ENCODE peak calls at places on chromosomes 16 and 17, in four cellular contexts. One of them, this sample, is unnamed.

GRCh38 chr17:55710410-55710809 is 12.3 kb downstream of the TMEM100 start:
- DNase-seq in mesendoderm: no peak
- DNase-seq in IMR-90: no peak
- DNase-seq in H1: no peak
- DNase-seq in this sample: no peak

GRCh38 chr17:76102944-76103273 is 678 bp downstream of the EXOC7 start:
- DNase-seq in H1: no peak
- DNase-seq in mesendoderm: no peak
- DNase-seq in IMR-90: no peak
- DNase-seq in this sample: no peak

GRCh38 chr16:89620406-89620841 is 7.0 kb downstream of the DPEP1 start:
- DNase-seq in mesendoderm: no peak
- DNase-seq in IMR-90: no peak
- DNase-seq in H1: no peak
- DNase-seq in this sample: no peak

GRCh38 chr17:4648741-4649140 is 7.3 kb upstream of the ALOX15 start:
- DNase-seq in IMR-90: no peak
- DNase-seq in mesendoderm: no peak
- DNase-seq in H1: no peak
- DNase-seq in this sample: no peak

GRCh38 chr16:87369796-87370719 is 13.5 kb downstream of the FBXO31 start:
- DNase-seq in mesendoderm: no peak
- DNase-seq in IMR-90: no peak
- DNase-seq in H1: no peak
- DNase-seq in this sample: no peak

GRCh38 chr16:89052824-89053724 is 40.6 kb upstream of the ACSF3 start:
- DNase-seq in IMR-90: peak
- DNase-seq in mesendoderm: no peak
- DNase-seq in H1: no peak
- DNase-seq in this sample: no peak

GRCh38 chr16:28136751-28137434 is 73.4 kb upstream of the GSG1L start:
- DNase-seq in IMR-90: no peak
- DNase-seq in mesendoderm: peak
- DNase-seq in H1: no peak
- DNase-seq in this sample: no peak

GRCh38 chr17:36723459-36723858 is 122.1 kb downstream of the MRM1 start:
- DNase-seq in IMR-90: no peak
- DNase-seq in H1: no peak
- DNase-seq in mesendoderm: no peak
- DNase-seq in this sample: no peak

GRCh38 chr16:28258571-28258970 is 33.8 kb upstream of the SBK1 start:
- DNase-seq in mesendoderm: no peak
- DNase-seq in IMR-90: peak
- DNase-seq in H1: no peak
- DNase-seq in this sample: no peak

GRCh38 chr17:65677932-65678331 is 116.5 kb upstream of the AXIN2 start:
- DNase-seq in H1: no peak
- DNase-seq in IMR-90: peak
- DNase-seq in mesendoderm: no peak
- DNase-seq in this sample: no peak

GRCh38 chr17:29393451-29393850 is 3.3 kb downstream of the TAOK1 start:
- DNase-seq in mesendoderm: no peak
- DNase-seq in H1: no peak
- DNase-seq in IMR-90: peak
- DNase-seq in this sample: no peak

GRCh38 chr16:64459821-64460220 is 662.0 kb downstream of the CDH11 start:
- DNase-seq in H1: no peak
- DNase-seq in mesendoderm: no peak
- DNase-seq in IMR-90: peak
- DNase-seq in this sample: no peak

GRCh38 chr16:24800586-24800985 is 45.2 kb upstream of the SLC5A11 start:
- DNase-seq in H1: no peak
- DNase-seq in mesendoderm: peak
- DNase-seq in IMR-90: peak
- DNase-seq in this sample: no peak

GRCh38 chr17:74430706-74431567 is 951 bp upstream of the GPRC5C start:
- DNase-seq in IMR-90: peak
- DNase-seq in mesendoderm: peak
- DNase-seq in H1: no peak
- DNase-seq in this sample: peak

GRCh38 chr17:40598928-40599627 is 33.8 kb upstream of the CCR7 start:
- DNase-seq in H1: no peak
- DNase-seq in IMR-90: peak
- DNase-seq in mesendoderm: no peak
- DNase-seq in this sample: no peak

GRCh38 chr17:63578027-63578768 is 22.5 kb upstream of the TACO1 start:
- DNase-seq in IMR-90: no peak
- DNase-seq in mesendoderm: no peak
- DNase-seq in H1: no peak
- DNase-seq in this sample: no peak

GRCh38 chr17:58193641-58194259 is 1.2 kb downstream of the EPX start:
- DNase-seq in mesendoderm: no peak
- DNase-seq in IMR-90: no peak
- DNase-seq in H1: no peak
- DNase-seq in this sample: peak

GRCh38 chr16:4938683-4939030 is 1.7 kb upstream of the PPL start:
- DNase-seq in H1: no peak
- DNase-seq in mesendoderm: no peak
- DNase-seq in IMR-90: peak
- DNase-seq in this sample: no peak

GRCh38 chr17:78000351-78000750 is 41.8 kb downstream of the TNRC6C start:
- DNase-seq in mesendoderm: no peak
- DNase-seq in IMR-90: peak
- DNase-seq in H1: no peak
- DNase-seq in this sample: no peak

DNA sequence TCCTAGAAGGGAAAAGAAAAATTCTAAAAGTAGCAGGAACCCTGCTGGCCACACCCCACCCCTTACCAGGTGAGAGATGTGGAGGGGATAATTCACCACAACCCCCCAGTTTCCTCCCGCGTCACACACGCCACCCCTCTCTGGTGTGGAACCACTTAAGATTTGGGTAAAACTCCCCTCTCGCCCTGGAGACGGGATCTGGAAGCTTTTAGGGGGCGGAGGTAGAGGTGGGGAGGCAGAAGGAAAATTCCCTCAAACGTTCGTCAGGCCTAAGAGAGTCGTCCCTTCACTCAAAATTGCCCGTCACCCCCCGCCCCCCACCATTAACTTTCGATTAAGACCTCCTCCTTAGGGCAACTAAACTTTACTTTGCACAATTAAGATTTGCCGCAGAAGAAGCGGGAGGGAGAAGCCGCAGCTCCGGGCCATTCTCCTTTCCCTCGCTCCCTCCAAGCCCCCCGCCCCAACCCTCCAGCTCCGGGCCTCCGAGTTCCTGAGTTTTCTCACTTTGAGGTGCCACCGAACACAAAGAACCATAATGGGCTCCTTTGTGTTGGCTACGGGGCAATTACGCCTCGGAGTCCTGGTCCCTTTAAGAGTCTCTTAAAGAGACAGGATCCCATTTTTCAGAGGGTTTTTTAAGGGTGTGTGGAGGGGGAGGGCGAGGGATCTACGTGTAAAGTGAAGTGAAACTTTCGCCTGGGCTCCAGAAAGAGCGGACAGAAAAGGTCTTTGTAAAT is 1.0 kb upstream of the FZD2 start:
- DNase-seq in H1: peak
- DNase-seq in mesendoderm: peak
- DNase-seq in IMR-90: peak
- DNase-seq in this sample: peak
- H4K5ac ChIP-seq in H1: peak
- H4K5ac ChIP-seq in mesendoderm: no peak
- H4K5ac ChIP-seq in IMR-90: peak
- H4K5ac ChIP-seq in this sample: no peak

GRCh38 chr17:1557355-1558095 is 5.1 kb downstream of the PITPNA start:
- DNase-seq in H1: no peak
- DNase-seq in mesendoderm: no peak
- DNase-seq in IMR-90: peak
- DNase-seq in this sample: no peak
- H4K5ac ChIP-seq in H1: no peak
- H4K5ac ChIP-seq in mesendoderm: no peak
- H4K5ac ChIP-seq in IMR-90: no peak
- H4K5ac ChIP-seq in this sample: no peak

GRCh38 chr16:84356176-84356575 is 12.2 kb upstream of the ATP2C2 start:
- DNase-seq in IMR-90: no peak
- DNase-seq in mesendoderm: no peak
- DNase-seq in H1: no peak
- DNase-seq in this sample: no peak

GRCh38 chr16:84356591-84357116 is 11.7 kb upstream of the ATP2C2 start:
- DNase-seq in H1: no peak
- DNase-seq in mesendoderm: no peak
- DNase-seq in IMR-90: no peak
- DNase-seq in this sample: no peak

GRCh38 chr16:84355149-84355548 is 13.2 kb upstream of the ATP2C2 start:
- DNase-seq in H1: no peak
- DNase-seq in mesendoderm: no peak
- DNase-seq in IMR-90: no peak
- DNase-seq in this sample: no peak

GRCh38 chr16:84358601-84359295 is 9.6 kb upstream of the ATP2C2 start:
- DNase-seq in H1: no peak
- DNase-seq in mesendoderm: no peak
- DNase-seq in IMR-90: no peak
- DNase-seq in this sample: no peak

DNA sequence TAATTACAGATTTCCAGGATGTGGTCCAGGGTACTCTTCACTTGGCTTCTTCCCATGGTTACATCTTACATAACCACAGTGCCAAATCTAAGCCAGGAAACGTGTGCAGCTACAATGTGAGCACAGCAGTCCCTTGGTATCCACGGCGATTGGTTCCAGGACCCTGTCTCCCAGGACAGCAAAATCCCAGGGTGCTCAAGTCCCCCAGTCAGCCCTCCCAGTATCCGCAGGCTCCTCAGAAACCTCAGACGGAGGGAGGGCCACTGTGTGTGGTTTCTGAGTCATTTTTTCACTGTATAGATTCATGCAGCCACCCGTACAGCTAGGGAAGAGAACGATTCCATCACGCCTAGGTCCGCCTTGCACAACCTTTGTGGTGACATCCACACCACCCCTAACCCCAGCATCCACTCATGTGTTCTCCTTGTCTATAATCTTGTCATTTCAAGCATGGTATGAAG is 11.1 kb upstream of the ATP2C2 start:
- DNase-seq in mesendoderm: no peak
- DNase-seq in H1: no peak
- DNase-seq in IMR-90: peak
- DNase-seq in this sample: no peak
- H4K5ac ChIP-seq in mesendoderm: no peak
- H4K5ac ChIP-seq in H1: no peak
- H4K5ac ChIP-seq in IMR-90: no peak
- H4K5ac ChIP-seq in this sample: no peak

DNA sequence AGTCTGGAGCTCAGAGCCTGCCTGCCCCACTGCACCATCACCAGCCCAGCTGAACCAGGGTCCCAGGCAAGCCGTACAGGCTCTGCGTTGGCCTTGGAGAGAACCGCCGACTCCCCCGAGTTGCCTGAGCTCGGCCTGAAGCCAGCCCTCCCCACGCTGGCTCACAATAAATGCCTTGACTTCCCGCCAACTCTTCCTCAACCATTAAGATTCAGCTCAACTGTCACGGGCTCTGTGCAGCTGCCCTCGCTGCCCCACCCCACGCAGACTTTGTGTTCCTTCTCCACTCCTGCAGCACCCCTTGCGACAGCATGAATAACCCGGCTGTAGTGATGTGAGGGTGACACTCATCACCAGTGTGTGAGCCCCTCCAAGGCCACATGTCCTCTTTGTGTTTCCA is 4.8 kb upstream of the QPRT start:
- DNase-seq in IMR-90: peak
- DNase-seq in H1: no peak
- DNase-seq in mesendoderm: no peak
- DNase-seq in this sample: no peak
- H4K5ac ChIP-seq in IMR-90: no peak
- H4K5ac ChIP-seq in H1: no peak
- H4K5ac ChIP-seq in mesendoderm: no peak
- H4K5ac ChIP-seq in this sample: no peak

DNA sequence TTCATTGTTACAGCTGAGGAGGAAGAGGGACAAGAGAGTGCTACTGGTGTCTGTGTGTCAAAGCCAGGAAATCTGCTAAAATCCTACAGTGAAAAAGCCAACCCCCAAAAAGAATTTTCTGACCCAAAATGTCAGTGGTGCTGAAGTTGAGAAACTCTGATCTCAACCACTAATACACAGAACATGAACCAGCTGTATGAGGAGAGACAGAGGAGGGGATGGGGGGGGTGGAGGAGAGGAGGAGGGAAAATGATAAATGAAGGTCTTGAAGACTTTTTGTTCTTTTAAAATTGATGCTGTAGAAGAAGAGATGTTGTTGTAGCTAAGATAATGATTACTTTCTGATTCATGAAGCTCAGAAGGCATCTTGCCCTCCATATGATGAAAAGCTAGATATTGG is 27.4 kb upstream of the CDRT4 start:
- DNase-seq in IMR-90: no peak
- DNase-seq in H1: no peak
- DNase-seq in mesendoderm: no peak
- DNase-seq in this sample: no peak
- H4K5ac ChIP-seq in IMR-90: no peak
- H4K5ac ChIP-seq in H1: no peak
- H4K5ac ChIP-seq in mesendoderm: no peak
- H4K5ac ChIP-seq in this sample: no peak

DNA sequence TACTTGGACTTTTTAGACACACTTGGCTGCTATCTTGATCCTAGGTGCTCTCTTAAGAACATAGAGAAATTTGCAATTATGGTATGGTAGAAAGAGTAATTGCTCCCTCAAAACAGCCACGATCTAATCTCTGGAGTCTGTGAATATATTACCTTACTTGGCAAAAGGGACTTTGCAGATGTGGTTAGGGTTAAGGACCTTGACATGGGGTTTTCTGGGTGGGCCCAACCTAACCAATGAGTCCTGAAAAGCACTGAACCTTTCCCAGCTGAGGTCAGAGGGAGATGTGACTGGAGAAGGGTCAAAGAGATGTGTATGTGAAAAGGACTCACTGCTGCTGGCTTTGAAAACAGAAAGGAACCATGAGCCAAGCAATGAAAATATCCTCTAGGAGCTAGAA is 26.7 kb upstream of the MED13 start:
- DNase-seq in IMR-90: no peak
- DNase-seq in mesendoderm: no peak
- DNase-seq in H1: no peak
- DNase-seq in this sample: no peak
- H4K5ac ChIP-seq in IMR-90: no peak
- H4K5ac ChIP-seq in mesendoderm: no peak
- H4K5ac ChIP-seq in H1: no peak
- H4K5ac ChIP-seq in this sample: no peak

DNA sequence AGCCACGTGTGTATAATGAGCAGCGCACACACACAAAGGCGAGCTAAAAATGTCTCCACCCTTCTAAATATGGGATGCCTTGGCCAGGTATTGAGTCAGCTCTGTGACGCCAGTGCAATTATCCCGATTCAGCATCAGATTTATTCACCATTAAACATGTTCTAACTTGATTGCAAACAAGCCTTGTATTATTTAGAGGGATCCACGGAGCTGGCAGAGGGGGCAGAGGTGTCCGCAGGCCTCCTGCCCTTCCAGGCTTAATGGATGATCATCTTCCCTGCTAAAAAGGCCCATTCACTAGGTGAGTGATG is 591.7 kb downstream of the MAF start:
- DNase-seq in mesendoderm: no peak
- DNase-seq in H1: no peak
- DNase-seq in IMR-90: no peak
- DNase-seq in this sample: no peak
- H4K5ac ChIP-seq in mesendoderm: no peak
- H4K5ac ChIP-seq in H1: no peak
- H4K5ac ChIP-seq in IMR-90: no peak
- H4K5ac ChIP-seq in this sample: no peak